ENCODE peak calls at places on chromosomes 2 and 18, in four cellular contexts. Y is AG08396, H is pancreas, I is skeletal muscle cell. A is an unnamed sample.

GRCh38 chr2:75064691-75065396 is 106.4 kb downstream of the POLE4 start:
- DNase-seq in H (peak), Y (peak), I (no peak), A (peak)

GRCh38 chr18:63451774-63452173 is 25.0 kb upstream of the SERPINB5 start:
- DNase-seq in I (peak), H (no peak), Y (no peak), A (no peak)

GRCh38 chr2:112836695-112837117 is at the start of gene IL1B:
- DNase-seq in Y (no peak), I (peak), H (no peak), A (peak)

GRCh38 chr18:49682301-49683190 is 120.7 kb downstream of the LIPG start:
- DNase-seq in Y (no peak), I (peak), H (no peak), A (no peak)

GRCh38 chr2:28528206-28528605 is 32.3 kb downstream of the PLB1 start:
- DNase-seq in H (no peak), Y (no peak), I (no peak), A (no peak)

GRCh38 chr2:58428553-58429284 is 187.6 kb upstream of the FANCL start:
- DNase-seq in Y (no peak), I (no peak), H (peak), A (no peak)

GRCh38 chr18:45802814-45803492 is 22.5 kb upstream of the SIGLEC15 start:
- DNase-seq in I (peak), Y (peak), H (no peak), A (peak)

GRCh38 chr2:214902273-214902672 is 92.8 kb upstream of the BARD1 start:
- DNase-seq in Y (no peak), H (no peak), I (no peak), A (no peak)

GRCh38 chr2:183409662-183410061 is 285.4 kb downstream of the NUP35 start:
- DNase-seq in I (no peak), Y (no peak), H (no peak), A (no peak)

GRCh38 chr18:23355206-23355605 is 97.9 kb upstream of the RIOK3 start:
- DNase-seq in Y (no peak), I (no peak), H (no peak), A (no peak)